ENCODE peak calls at places on chromosomes 3 and 15, in four cellular contexts. One of them, this sample, is unnamed.

GRCh38 chr3:195774917-195775316 is 36.8 kb downstream of the MUC4 start:
- DNase-seq in NCI-H1417: no peak
- DNase-seq in GM23338: peak
- DNase-seq in mesenchymal stem cell: no peak
- DNase-seq in this sample: peak

GRCh38 chr3:25820372-25820771 is 30.5 kb downstream of the OXSM start:
- DNase-seq in GM23338: peak
- DNase-seq in NCI-H1417: peak
- DNase-seq in mesenchymal stem cell: peak
- DNase-seq in this sample: peak

GRCh38 chr3:134903840-134904239 is 108.8 kb downstream of the EPHB1 start:
- DNase-seq in NCI-H1417: peak
- DNase-seq in mesenchymal stem cell: no peak
- DNase-seq in GM23338: no peak
- DNase-seq in this sample: no peak

GRCh38 chr3:128050597-128050996 is 1.6 kb upstream of the SEC61A1 start:
- DNase-seq in mesenchymal stem cell: no peak
- DNase-seq in GM23338: no peak
- DNase-seq in NCI-H1417: no peak
- DNase-seq in this sample: no peak

GRCh38 chr15:45376967-45377629 is 1.2 kb downstream of the GATM start:
- DNase-seq in mesenchymal stem cell: no peak
- DNase-seq in NCI-H1417: no peak
- DNase-seq in GM23338: no peak
- DNase-seq in this sample: no peak

GRCh38 chr15:85415779-85416178 is 35.4 kb downstream of the AKAP13 start:
- DNase-seq in mesenchymal stem cell: peak
- DNase-seq in NCI-H1417: no peak
- DNase-seq in GM23338: no peak
- DNase-seq in this sample: no peak

GRCh38 chr3:94673891-94674290 is 611.0 kb downstream of the NSUN3 start:
- DNase-seq in NCI-H1417: no peak
- DNase-seq in mesenchymal stem cell: no peak
- DNase-seq in GM23338: no peak
- DNase-seq in this sample: no peak

GRCh38 chr3:120561251-120562045 is 34.7 kb upstream of the NDUFB4 start:
- DNase-seq in NCI-H1417: peak
- DNase-seq in mesenchymal stem cell: peak
- DNase-seq in GM23338: peak
- DNase-seq in this sample: peak

GRCh38 chr15:60523056-60523455 is 44.1 kb upstream of the ICE2 start:
- DNase-seq in GM23338: no peak
- DNase-seq in NCI-H1417: no peak
- DNase-seq in mesenchymal stem cell: no peak
- DNase-seq in this sample: no peak

GRCh38 chr15:101514318-101514717 is 24.8 kb upstream of the PCSK6 start:
- DNase-seq in GM23338: no peak
- DNase-seq in NCI-H1417: no peak
- DNase-seq in mesenchymal stem cell: no peak
- DNase-seq in this sample: no peak

GRCh38 chr15:65329298-65329990 is 25.0 kb downstream of the RNU5B-1 start:
- DNase-seq in NCI-H1417: no peak
- DNase-seq in mesenchymal stem cell: no peak
- DNase-seq in GM23338: no peak
- DNase-seq in this sample: no peak

GRCh38 chr3:98855811-98856400 is 45.6 kb downstream of the DCBLD2 start:
- DNase-seq in NCI-H1417: no peak
- DNase-seq in GM23338: no peak
- DNase-seq in mesenchymal stem cell: peak
- DNase-seq in this sample: no peak

GRCh38 chr3:128597900-128598299 is 52.7 kb downstream of the RPN1 start:
- DNase-seq in GM23338: no peak
- DNase-seq in NCI-H1417: no peak
- DNase-seq in mesenchymal stem cell: no peak
- DNase-seq in this sample: no peak

GRCh38 chr3:119257111-119257510 is 16.4 kb upstream of the B4GALT4 start:
- DNase-seq in mesenchymal stem cell: no peak
- DNase-seq in GM23338: no peak
- DNase-seq in NCI-H1417: no peak
- DNase-seq in this sample: no peak

GRCh38 chr3:52396011-52396906 is 48.6 kb downstream of the SEMA3G start:
- DNase-seq in mesenchymal stem cell: no peak
- DNase-seq in GM23338: no peak
- DNase-seq in NCI-H1417: no peak
- DNase-seq in this sample: no peak

GRCh38 chr3:14728113-14728512 is 53.2 kb downstream of the C3orf20 start:
- DNase-seq in mesenchymal stem cell: no peak
- DNase-seq in GM23338: no peak
- DNase-seq in NCI-H1417: no peak
- DNase-seq in this sample: no peak

GRCh38 chr3:7504886-7505775 is 644.2 kb downstream of the GRM7 start:
- DNase-seq in NCI-H1417: no peak
- DNase-seq in mesenchymal stem cell: peak
- DNase-seq in GM23338: peak
- DNase-seq in this sample: no peak

GRCh38 chr3:151398895-151399294 is 14.3 kb upstream of the P2RY12 start:
- DNase-seq in GM23338: no peak
- DNase-seq in mesenchymal stem cell: no peak
- DNase-seq in NCI-H1417: no peak
- DNase-seq in this sample: no peak

GRCh38 chr3:183515968-183516851 is 39.3 kb downstream of the KLHL6 start:
- DNase-seq in mesenchymal stem cell: no peak
- DNase-seq in NCI-H1417: no peak
- DNase-seq in GM23338: peak
- DNase-seq in this sample: no peak

GRCh38 chr3:188283347-188283746 is 129.4 kb downstream of the LPP start:
- DNase-seq in GM23338: no peak
- DNase-seq in mesenchymal stem cell: peak
- DNase-seq in NCI-H1417: no peak
- DNase-seq in this sample: no peak

GRCh38 chr15:72236381-72237285 is 5.6 kb upstream of the PKM start:
- DNase-seq in NCI-H1417: no peak
- DNase-seq in GM23338: no peak
- DNase-seq in mesenchymal stem cell: no peak
- DNase-seq in this sample: no peak

This sample was measured in left kidney.